ENCODE peak calls at places on chromosome 22, in four cellular contexts. Q is stomach, X is adrenal gland, K is tibial nerve. N is an unnamed sample.

GRCh38 chr22:48876951-48877350 is 950.7 kb downstream of the BRD1 start:
- DNase-seq in X (no peak), K (no peak), Q (no peak), N (no peak)

GRCh38 chr22:46010951-46011626 is 34.1 kb upstream of the WNT7B start:
- DNase-seq in K (no peak), Q (peak), X (no peak), N (peak)

GRCh38 chr22:22375586-22376351 is 131.2 kb downstream of the VPREB1 start:
- DNase-seq in K (no peak), Q (no peak), X (no peak), N (no peak)

GRCh38 chr22:22616636-22617035 is 27.8 kb upstream of the GGTLC2 start:
- DNase-seq in X (no peak), Q (no peak), K (no peak), N (no peak)

GRCh38 chr22:32204211-32204855 is 540 bp downstream of the RFPL2 start:
- DNase-seq in Q (no peak), K (no peak), X (no peak), N (no peak)

GRCh38 chr22:45977551-45978274 is 751 bp upstream of the WNT7B start:
- DNase-seq in X (no peak), K (no peak), Q (no peak), N (no peak)

GRCh38 chr22:41369089-41369745 is 12.5 kb upstream of the TEF start:
- DNase-seq in X (no peak), Q (no peak), K (no peak), N (no peak)

GRCh38 chr22:17366329-17366728 is 2.9 kb upstream of the CECR2 start:
- DNase-seq in K (no peak), Q (no peak), X (no peak), N (no peak)

GRCh38 chr22:19068784-19069271 is 53.4 kb downstream of the DGCR2 start:
- DNase-seq in X (no peak), Q (no peak), K (no peak), N (no peak)

GRCh38 chr22:43972931-43973330 is 17.7 kb downstream of the SAMM50 start:
- DNase-seq in Q (no peak), X (no peak), K (no peak), N (peak)

GRCh38 chr22:26986051-26986881 is 328.9 kb downstream of the MIAT start:
- DNase-seq in X (no peak), Q (no peak), K (no peak), N (peak)

DNA sequence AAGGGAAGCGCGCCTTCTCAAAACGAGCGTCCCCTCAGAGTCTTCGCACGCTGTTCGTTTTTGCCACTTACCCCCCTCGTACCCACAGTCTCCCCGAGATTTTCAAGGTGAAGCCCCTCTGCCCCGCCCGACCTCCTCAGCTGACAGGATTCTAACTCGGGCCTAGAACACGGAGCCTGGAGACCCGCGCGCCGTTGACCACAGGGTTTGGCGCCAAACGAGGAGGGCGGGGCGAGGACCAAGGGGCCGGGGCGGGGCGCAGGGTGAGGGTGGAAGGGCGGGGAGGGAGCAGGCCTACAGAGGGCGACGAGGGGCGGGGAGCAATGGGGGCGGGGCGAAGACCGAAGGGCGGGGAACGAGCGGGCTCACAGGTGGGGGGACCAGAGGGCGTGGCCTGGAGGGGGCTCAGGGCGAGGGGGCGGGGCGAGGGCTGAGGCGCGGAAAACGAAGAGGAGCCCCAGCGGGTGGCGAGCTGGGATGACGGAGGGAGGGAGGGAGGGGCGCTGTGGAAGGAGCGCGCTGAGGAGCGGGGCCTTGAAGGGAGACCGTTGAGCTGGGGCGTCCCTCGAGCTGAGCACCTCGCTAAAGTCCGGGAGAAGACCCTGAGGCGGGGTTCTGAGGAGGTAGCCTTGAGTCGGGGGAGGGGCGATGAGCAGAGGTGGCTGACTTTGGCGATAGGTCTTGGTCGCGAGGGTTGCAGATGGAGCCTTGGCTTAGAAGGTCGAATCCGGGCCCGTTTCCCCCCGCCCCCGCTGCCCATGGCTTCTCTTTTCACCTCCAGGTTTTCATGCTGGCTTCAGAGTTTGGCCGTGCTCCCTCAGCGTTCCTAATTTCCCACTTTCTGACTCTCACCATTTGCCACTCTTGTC is at the start of gene DMC1:
- DNase-seq in K (peak), X (peak), Q (peak), N (peak)
- TF ChIP-seq POLR2A in K (peak), X (no peak), Q (no peak), N (no peak)

GRCh38 chr22:50249382-50250248 is 1.4 kb downstream of the HDAC10 start:
- DNase-seq in K (no peak), Q (no peak), X (no peak), N (no peak)

GRCh38 chr22:50252081-50253045 is 1.3 kb upstream of the HDAC10 start:
- DNase-seq in K (peak), X (peak), Q (peak), N (peak)

GRCh38 chr22:50250249-50250554 is 863 bp downstream of the HDAC10 start:
- DNase-seq in K (no peak), X (no peak), Q (no peak), N (no peak)

GRCh38 chr22:50251472-50252054 is 498 bp upstream of the HDAC10 start:
- DNase-seq in K (no peak), X (no peak), Q (no peak), N (no peak)

GRCh38 chr22:50250555-50251471 is at the start of gene HDAC10:
- DNase-seq in Q (peak), X (peak), K (no peak), N (peak)
- TF ChIP-seq POLR2A in Q (no peak), X (peak), K (no peak), N (no peak)

GRCh38 chr22:25833676-25834075 is 91.7 kb downstream of the MYO18B start:
- DNase-seq in X (no peak), Q (no peak), K (no peak), N (no peak)

GRCh38 chr22:25833091-25833490 is 91.1 kb downstream of the MYO18B start:
- DNase-seq in X (no peak), K (no peak), Q (no peak), N (no peak)

GRCh38 chr22:25835348-25835747 is 93.4 kb downstream of the MYO18B start:
- DNase-seq in X (no peak), K (no peak), Q (no peak), N (no peak)

GRCh38 chr22:25837288-25837900 is 95.4 kb downstream of the MYO18B start:
- DNase-seq in Q (no peak), X (no peak), K (no peak), N (peak)

DNA sequence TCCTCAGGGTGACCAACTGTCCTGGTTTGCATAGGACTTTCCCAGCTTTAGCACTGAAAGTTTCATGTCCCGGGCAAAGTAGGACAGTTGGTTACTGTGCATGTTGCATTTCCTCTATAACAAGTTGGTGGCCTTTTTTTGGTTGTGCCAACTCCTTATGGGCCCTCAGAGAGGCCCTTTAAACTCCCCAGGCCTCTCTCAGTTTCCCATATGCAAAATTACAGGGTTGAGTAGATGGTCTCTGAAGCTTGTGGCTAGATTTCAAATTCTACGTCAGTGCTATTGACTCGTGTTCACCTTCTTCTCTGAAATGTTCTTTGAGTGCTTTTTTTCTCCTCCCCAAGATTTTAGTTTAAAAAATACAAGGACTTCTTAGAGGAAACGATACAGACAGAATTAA is 92.5 kb downstream of the MYO18B start:
- DNase-seq in K (no peak), X (no peak), Q (no peak), N (no peak)
- TF ChIP-seq POLR2A in K (no peak), X (no peak), Q (no peak), N (no peak)

GRCh38 chr22:36257308-36257707 is 4.4 kb downstream of the APOL1 start:
- DNase-seq in Q (no peak), X (no peak), K (no peak), N (no peak)

GRCh38 chr22:36256474-36256873 is 3.5 kb downstream of the APOL1 start:
- DNase-seq in K (no peak), Q (no peak), X (no peak), N (no peak)

GRCh38 chr22:36249160-36249559 is 3.8 kb upstream of the APOL1 start:
- DNase-seq in K (no peak), X (no peak), Q (no peak), N (no peak)

GRCh38 chr22:36253523-36254490 is 874 bp downstream of the APOL1 start:
- DNase-seq in K (no peak), Q (peak), X (no peak), N (no peak)

GRCh38 chr22:36252754-36253522 is at the start of gene APOL1:
- DNase-seq in Q (peak), X (no peak), K (no peak), N (no peak)
- TF ChIP-seq POLR2A in Q (no peak), X (peak), K (peak), N (no peak)

GRCh38 chr22:25564320-25564978 is at the start of gene GRK3:
- DNase-seq in Q (peak), K (peak), X (peak), N (peak)
- TF ChIP-seq POLR2A in Q (no peak), K (no peak), X (peak), N (no peak)

GRCh38 chr22:42614312-42615091 is at the start of gene POLDIP3:
- DNase-seq in Q (peak), K (peak), X (peak), N (peak)
- TF ChIP-seq POLR2A in Q (no peak), K (peak), X (peak), N (no peak)

GRCh38 chr22:28792491-28793383 is 7.6 kb downstream of the XBP1 start:
- DNase-seq in Q (no peak), K (no peak), X (no peak), N (peak)
- TF ChIP-seq POLR2A in Q (no peak), K (no peak), X (no peak), N (no peak)

DNA sequence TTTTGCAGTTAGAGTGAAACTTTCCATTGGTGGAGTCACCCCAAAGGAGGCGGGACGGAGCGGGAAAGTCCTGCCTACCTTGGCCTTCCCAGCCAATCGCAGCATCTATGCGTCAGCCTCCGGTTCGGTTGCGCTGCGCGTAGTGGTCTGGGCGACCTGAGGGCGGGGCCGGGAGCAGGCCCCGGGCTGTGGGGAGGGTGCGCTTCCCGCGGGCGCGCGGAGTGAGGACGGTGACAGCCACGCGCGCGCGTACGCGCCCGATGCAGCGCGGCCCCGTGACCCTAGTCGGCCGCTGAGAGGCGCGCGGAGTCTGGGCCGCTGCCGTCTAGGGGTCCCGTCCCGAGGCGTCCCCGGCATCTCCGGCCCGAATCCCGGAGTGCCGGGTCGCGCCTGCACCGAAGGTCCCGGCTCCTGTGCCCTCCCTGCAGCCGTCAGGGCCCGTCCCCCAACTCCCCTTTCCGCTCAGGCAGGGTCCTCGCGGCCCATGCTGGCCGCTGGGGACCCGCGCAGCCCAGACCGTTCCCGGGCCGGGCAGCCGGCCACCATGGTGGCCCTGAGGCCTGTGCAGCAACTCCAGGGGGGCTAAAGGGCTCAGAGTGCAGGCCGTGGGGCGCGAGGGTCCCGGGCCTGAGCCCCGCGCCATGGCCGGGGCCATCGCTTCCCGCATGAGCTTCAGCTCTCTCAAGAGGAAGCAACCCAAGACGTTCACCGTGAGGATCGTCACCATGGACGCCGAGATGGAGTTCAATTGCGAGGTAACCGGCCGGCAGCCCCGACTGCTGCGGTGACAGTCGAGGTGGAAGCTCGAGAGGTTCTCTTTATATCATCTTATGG is at the start of gene NF2:
- DNase-seq in Q (peak), K (peak), X (peak), N (peak)
- TF ChIP-seq POLR2A in Q (no peak), K (peak), X (peak), N (no peak)

GRCh38 chr22:23895599-23896144 is 1.5 kb downstream of the MIF start:
- DNase-seq in X (no peak), K (no peak), Q (no peak), N (no peak)

GRCh38 chr22:23896166-23896522 is 2.0 kb downstream of the MIF start:
- DNase-seq in Q (no peak), K (no peak), X (no peak), N (no peak)

GRCh38 chr22:23893957-23894709 is at the start of gene MIF:
- DNase-seq in K (peak), X (peak), Q (peak), N (peak)

GRCh38 chr22:23893446-23893956 is 682 bp upstream of the MIF start:
- DNase-seq in Q (no peak), K (no peak), X (no peak), N (no peak)

GRCh38 chr22:23894710-23895598 is 771 bp downstream of the MIF start:
- DNase-seq in Q (peak), K (peak), X (peak), N (peak)
- TF ChIP-seq POLR2A in Q (no peak), K (no peak), X (no peak), N (no peak)

GRCh38 chr22:49951001-49951677 is 9.4 kb upstream of the PIM3 start:
- DNase-seq in Q (peak), K (no peak), X (no peak), N (peak)
- TF ChIP-seq POLR2A in Q (no peak), K (no peak), X (no peak), N (no peak)